ENCODE peak calls at places on chromosomes 1 and 21, in six cellular contexts. M is GM12878, D is A549, K is NB4, O is HepG2, V is K562. J is an unnamed sample.

GRCh38 chr1:222631611-222632208 is 13.8 kb downstream of the MIA3 start:
- DNase-seq in M (no peak), D (no peak), K (no peak), O (no peak), V (no peak), J (no peak)

GRCh38 chr1:14949836-14950674 is 203.5 kb upstream of the TMEM51 start:
- DNase-seq in M (no peak), D (no peak), K (no peak), O (peak; percentile 71), V (no peak), J (no peak)

GRCh38 chr1:112092656-112093371 is 103.3 kb upstream of the KCND3 start:
- DNase-seq in M (no peak), D (no peak), K (no peak), O (no peak), V (no peak), J (no peak)

GRCh38 chr1:16249838-16250241 is 12.9 kb upstream of the CPLANE2 start:
- DNase-seq in M (no peak), D (no peak), K (no peak), O (peak; percentile 25), V (no peak), J (peak; percentile 97)

GRCh38 chr1:8120693-8121260 is 94.7 kb upstream of the ERRFI1 start:
- DNase-seq in M (peak; percentile 23), D (peak; percentile 78), K (peak; percentile 26), O (peak; percentile 98), V (no peak), J (peak; percentile 93)

GRCh38 chr21:29187939-29188338 is 57.5 kb downstream of the MAP3K7CL start:
- DNase-seq in M (no peak), D (peak; percentile 65), K (no peak), O (peak; percentile 66), V (no peak), J (peak; percentile 96)

GRCh38 chr1:180458807-180459206 is 43.6 kb downstream of the ACBD6 start:
- DNase-seq in M (no peak), D (no peak), K (no peak), O (no peak), V (no peak), J (no peak)

GRCh38 chr1:203544485-203544884 is 50.5 kb downstream of the OPTC start:
- DNase-seq in M (no peak), D (no peak), K (no peak), O (no peak), V (no peak), J (no peak)

GRCh38 chr1:73887412-73887811 is 310.6 kb downstream of the LRRIQ3 start:
- DNase-seq in M (no peak), D (no peak), K (no peak), O (no peak), V (no peak), J (no peak)
- TF ChIP-seq CTCF in M (no peak), D (no peak), K (no peak), O (no peak), V (no peak), J (no peak)

GRCh38 chr1:236657398-236657797 is 28.9 kb upstream of the ACTN2 start:
- DNase-seq in M (no peak), D (no peak), K (no peak), O (no peak), V (no peak), J (no peak)

GRCh38 chr1:236659792-236660587 is 26.3 kb upstream of the ACTN2 start:
- DNase-seq in M (no peak), D (no peak), K (no peak), O (no peak), V (no peak), J (no peak)

GRCh38 chr1:236654511-236654910 is 31.8 kb upstream of the ACTN2 start:
- DNase-seq in M (no peak), D (no peak), K (no peak), O (no peak), V (no peak), J (no peak)

DNA sequence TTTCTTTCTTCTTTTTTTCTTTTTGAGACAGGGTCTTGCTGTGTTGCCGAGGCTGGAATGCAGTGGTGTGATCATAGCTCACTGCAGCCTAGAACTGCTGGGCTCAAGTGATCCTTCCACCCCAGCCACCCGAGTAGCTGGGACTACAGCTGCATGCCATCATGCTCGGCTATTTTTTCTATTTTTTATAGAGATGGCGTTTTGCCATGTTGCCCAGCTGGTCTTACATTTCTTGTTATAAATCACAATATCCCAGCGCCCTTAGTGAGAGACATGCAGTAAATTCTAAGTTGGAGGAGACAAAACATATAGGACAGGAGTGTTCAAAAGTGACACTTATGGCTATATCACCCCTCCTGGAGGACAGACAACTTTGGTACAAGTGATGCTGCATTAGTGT is 31.3 kb upstream of the ACTN2 start:
- DNase-seq in M (no peak), D (no peak), K (no peak), O (no peak), V (no peak), J (no peak)
- TF ChIP-seq MAX in M (no peak), D (no peak), K (no peak), O (no peak), V (no peak), J (no peak)

DNA sequence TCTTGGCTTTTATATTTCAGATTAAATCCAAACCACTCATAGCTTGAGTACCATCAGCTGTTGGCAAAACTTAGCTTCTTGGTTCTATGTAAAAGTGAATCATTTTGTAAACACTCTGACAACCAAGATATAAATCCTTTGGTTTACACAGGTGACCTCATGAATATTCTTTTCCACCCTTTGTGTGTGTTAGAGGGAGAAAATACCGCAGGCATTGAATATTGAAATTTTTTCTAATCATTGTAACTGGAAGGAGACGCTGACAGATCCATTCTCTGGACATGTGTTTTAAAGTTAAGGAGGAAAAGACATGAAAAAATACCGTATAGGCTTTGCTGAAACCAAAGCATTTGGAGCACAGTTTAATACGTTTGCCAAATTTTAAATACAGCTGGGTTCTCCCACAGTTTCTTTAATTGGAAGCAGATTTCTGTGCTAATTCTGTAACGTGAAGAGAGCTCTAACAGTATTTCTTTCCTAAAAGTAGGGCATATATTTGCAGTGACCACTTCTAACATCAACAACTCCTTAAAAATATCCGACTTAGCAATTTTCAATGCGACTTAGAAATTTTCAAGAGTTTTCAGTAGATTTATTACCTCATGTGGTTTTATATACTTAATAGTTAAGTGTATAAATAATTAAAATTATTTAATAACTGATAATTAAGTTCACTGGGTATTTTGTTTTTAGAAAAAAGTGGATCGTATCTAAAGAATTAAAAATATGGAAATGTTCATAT is 388.2 kb downstream of the USP25 start:
- DNase-seq in M (no peak), D (peak; percentile 56), K (no peak), O (no peak), V (no peak), J (peak; percentile 93)
- TF ChIP-seq MYC in M (no peak), D (no peak), K (no peak), O (no peak), V (no peak), J (no peak)

GRCh38 chr1:167054946-167055630 is 35.1 kb downstream of the GPA33 start:
- DNase-seq in M (no peak), D (no peak), K (no peak), O (no peak), V (no peak), J (no peak)

GRCh38 chr1:167051907-167052306 is 38.3 kb downstream of the GPA33 start:
- DNase-seq in M (no peak), D (no peak), K (no peak), O (no peak), V (no peak), J (no peak)

GRCh38 chr1:167056529-167057296 is 33.5 kb downstream of the GPA33 start:
- DNase-seq in M (no peak), D (peak; percentile 58), K (no peak), O (no peak), V (no peak), J (no peak)

GRCh38 chr1:167054531-167054930 is 35.6 kb downstream of the GPA33 start:
- DNase-seq in M (no peak), D (no peak), K (no peak), O (no peak), V (no peak), J (no peak)

DNA sequence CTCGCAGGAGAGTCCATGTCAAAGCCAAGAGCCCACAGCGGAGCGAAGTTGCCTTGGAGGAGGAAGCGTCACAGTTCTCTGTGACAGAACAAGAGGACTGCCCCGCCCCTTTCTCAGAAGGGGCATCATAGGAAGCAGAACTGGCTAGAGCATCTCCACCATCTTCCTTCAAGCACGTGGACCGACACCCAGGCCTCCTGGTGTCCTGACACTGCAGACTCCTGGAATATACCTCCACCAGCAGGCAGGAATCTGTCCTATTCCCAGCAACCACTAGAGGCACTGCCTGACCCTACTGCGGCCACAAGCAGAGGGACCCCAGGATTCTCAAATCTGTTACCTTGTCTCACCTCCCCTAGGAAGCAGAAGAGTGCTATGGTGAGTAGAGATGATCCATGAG is 37.8 kb downstream of the GPA33 start:
- DNase-seq in M (no peak), D (peak; percentile 61), K (no peak), O (peak; percentile 31), V (peak; percentile 57), J (no peak)
- TF ChIP-seq CTCF in M (peak; percentile 45), D (peak; percentile 19), K (peak; percentile 39), O (peak; percentile 43), V (peak; percentile 91), J (peak; percentile 55)

DNA sequence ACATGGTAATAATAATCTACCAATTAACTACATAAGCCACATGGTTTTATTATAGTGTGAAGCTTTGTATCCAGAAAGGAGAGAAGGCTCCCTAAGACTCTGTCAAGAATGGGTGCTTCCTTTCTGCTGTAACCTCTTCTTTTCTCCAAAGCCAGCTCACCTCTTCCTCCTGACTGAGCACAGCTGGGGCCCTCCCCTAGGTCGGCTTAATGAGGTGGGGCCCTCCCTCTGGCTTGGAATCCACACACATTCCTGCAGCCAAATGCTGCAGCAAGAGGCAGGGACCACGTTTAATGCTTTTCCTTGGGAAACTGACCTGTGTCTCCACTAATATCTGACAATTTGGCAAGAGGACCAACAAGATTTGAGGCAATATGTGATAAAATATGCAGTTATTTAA is 94.8 kb downstream of the DSCAM start:
- DNase-seq in M (no peak), D (no peak), K (no peak), O (no peak), V (no peak), J (no peak)
- TF ChIP-seq MAX in M (no peak), D (no peak), K (no peak), O (no peak), V (no peak), J (no peak)

GRCh38 chr1:90850181-90850924 is 133.3 kb upstream of the BARHL2 start:
- DNase-seq in M (no peak), D (peak; percentile 8), K (no peak), O (peak; percentile 29), V (peak; percentile 74), J (no peak)
- TF ChIP-seq MYC in M (no peak), D (no peak), K (no peak), O (no peak), V (no peak), J (no peak)

DNA sequence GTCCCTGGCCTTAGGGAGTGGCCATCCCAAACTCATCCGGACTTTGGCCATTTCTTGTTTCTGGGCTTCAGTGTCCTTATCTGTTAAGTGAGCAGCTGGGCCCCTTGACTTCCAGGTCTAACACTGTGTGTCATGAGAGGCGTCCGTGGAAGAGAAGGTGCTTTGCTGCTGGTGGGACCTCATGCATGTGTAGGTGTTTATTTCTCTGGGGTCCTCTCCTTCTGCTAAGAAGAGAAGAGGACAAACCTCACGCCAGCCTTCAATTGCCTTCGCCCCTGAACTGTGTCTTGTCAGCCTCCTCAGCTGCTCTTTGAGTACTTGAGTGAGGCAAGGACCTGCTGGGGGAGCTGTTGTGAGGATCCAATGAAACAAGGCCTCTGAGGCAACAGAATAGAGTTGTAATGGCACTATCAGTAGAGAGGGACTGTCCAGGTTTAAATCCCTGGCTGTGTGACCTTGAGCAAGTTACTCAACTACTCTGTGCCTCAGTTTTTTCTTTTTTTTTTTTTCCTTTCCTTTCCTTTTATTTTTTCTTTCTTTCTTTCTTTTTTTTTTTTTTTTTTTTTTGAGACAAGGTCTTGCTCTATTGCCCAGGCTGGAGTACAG is 72.4 kb downstream of the RUNX3 start:
- DNase-seq in M (no peak), D (peak; percentile 14), K (peak; percentile 48), O (no peak), V (peak; percentile 31), J (no peak)
- TF ChIP-seq CTCF in M (no peak), D (no peak), K (peak; percentile 11), O (peak; percentile 26), V (peak; percentile 19), J (no peak)

J was measured in endothelial cell of umbilical vein.